ENCODE peak calls at places on chromosome 9, in nine cellular contexts. Q is RWPE2, E is Caco-2, W is NCI-H1694 treated with DMSO at 0.1 percent for 48 hours, N is T-helper 2 cell, L is germinal center, X is occipital lobe, P is NCI-H1930, U is ascending aorta. O is an unnamed sample.
A peak's percentile ranks its signal among the peaks of the same experiment; 100 is the strongest.

GRCh38 chr9:97411789-97412627 is at the start of gene TDRD7:
- DNase-seq in W (peak; percentile 40), P (peak; percentile 63), N (peak; percentile 88), E (peak; percentile 90), X (peak; percentile 72), Q (peak; percentile 62), U (peak; percentile 36), L (peak; percentile 96), O (peak; percentile 92)

GRCh38 chr9:76835571-76836283 is 70.2 kb downstream of the PRUNE2 start:
- DNase-seq in N (no peak), E (no peak), X (no peak), U (no peak), L (no peak), W (no peak), P (no peak), Q (no peak), O (no peak)

GRCh38 chr9:85941966-85942912 is 1.3 kb downstream of the NAA35 start:
- DNase-seq in E (no peak), U (no peak), N (no peak), W (no peak), P (no peak), Q (no peak), X (no peak), L (no peak), O (peak; percentile 4)

GRCh38 chr9:76655970-76656369 is 108.3 kb upstream of the PCA3 start:
- DNase-seq in U (no peak), N (no peak), W (no peak), L (no peak), Q (no peak), E (no peak), X (no peak), P (no peak), O (no peak)

GRCh38 chr9:536597-537511 is 304.6 kb upstream of the DMRT1 start:
- DNase-seq in X (no peak), N (no peak), P (no peak), U (no peak), E (no peak), Q (no peak), W (peak; percentile 69), L (peak; percentile 30), O (no peak)

GRCh38 chr9:104961238-104961637 is 33.3 kb upstream of the ABCA1 start:
- DNase-seq in U (no peak), N (peak; percentile 9), W (no peak), P (no peak), Q (peak; percentile 82), E (peak; percentile 18), L (peak; percentile 16), X (no peak), O (peak; percentile 44)

GRCh38 chr9:135448570-135449180 is 30.9 kb upstream of the PPP1R26 start:
- DNase-seq in W (peak; percentile 20), P (no peak), U (no peak), Q (no peak), L (no peak), E (no peak), N (no peak), X (peak; percentile 12), O (no peak)

GRCh38 chr9:124285903-124286291 is 28.1 kb downstream of the NEK6 start:
- DNase-seq in N (no peak), E (no peak), U (peak; percentile 55), L (no peak), X (no peak), Q (no peak), P (no peak), W (no peak), O (no peak)

GRCh38 chr9:21153688-21154608 is 12.3 kb upstream of the IFNW1 start:
- DNase-seq in Q (no peak), X (no peak), P (peak; percentile 36), L (no peak), E (peak; percentile 15), N (no peak), W (peak; percentile 30), U (no peak), O (no peak)

GRCh38 chr9:3321186-3321585 is 204.6 kb downstream of the RFX3 start:
- DNase-seq in W (no peak), N (no peak), U (no peak), X (no peak), Q (no peak), P (no peak), E (no peak), L (no peak), O (no peak)

GRCh38 chr9:21381752-21382339 is 3.4 kb downstream of the IFNA2 start:
- DNase-seq in L (peak; percentile 45), Q (no peak), N (no peak), X (no peak), P (no peak), U (no peak), W (no peak), E (peak; percentile 20), O (no peak)

GRCh38 chr9:135344523-135344901 is 135.1 kb upstream of the PPP1R26 start:
- DNase-seq in N (no peak), U (no peak), L (no peak), W (no peak), X (no peak), E (no peak), Q (peak; percentile 35), P (no peak), O (no peak)